ENCODE peak calls at places on chromosomes 2 and 18, in four cellular contexts. I is GM12878, W is K562, C is HepG2. Z is an unnamed sample.

GRCh38 chr2:67565761-67566160 is 168.6 kb downstream of the ETAA1 start:
- DNase-seq in I (no peak), W (no peak), C (no peak), Z (no peak)

GRCh38 chr18:26489881-26490280 is 58.5 kb downstream of the KCTD1 start:
- DNase-seq in I (no peak), W (no peak), C (no peak), Z (no peak)

GRCh38 chr2:42809876-42810125 is 17.4 kb upstream of the HAAO start:
- DNase-seq in I (no peak), W (peak), C (peak), Z (peak)

GRCh38 chr2:241890524-241891235 is 21.2 kb downstream of the RTP5 start:
- DNase-seq in I (no peak), W (no peak), C (no peak), Z (no peak)

GRCh38 chr2:46705663-46706062 is 209.9 kb downstream of the MCFD2 start:
- DNase-seq in I (no peak), W (no peak), C (no peak), Z (no peak)

GRCh38 chr2:201228271-201228911 is 31.9 kb upstream of the CASP8 start:
- DNase-seq in I (no peak), W (no peak), C (no peak), Z (no peak)

GRCh38 chr2:67825476-67825875 is 237.3 kb downstream of the C1D start:
- DNase-seq in I (no peak), W (no peak), C (no peak), Z (no peak)

GRCh38 chr2:84290537-84290936 is 168.5 kb downstream of the SUCLG1 start:
- DNase-seq in I (no peak), W (peak), C (no peak), Z (no peak)

GRCh38 chr2:12604248-12604801 is 112.4 kb upstream of the TRIB2 start:
- DNase-seq in I (no peak), W (peak), C (no peak), Z (no peak)

GRCh38 chr18:43017622-43018021 is 97.9 kb downstream of the RIT2 start:
- DNase-seq in I (no peak), W (no peak), C (no peak), Z (no peak)

GRCh38 chr18:23810396-23810795 is 121.1 kb downstream of the LAMA3 start:
- DNase-seq in I (no peak), W (no peak), C (no peak), Z (no peak)

GRCh38 chr18:41347057-41347456 is 608.0 kb upstream of the PIK3C3 start:
- DNase-seq in I (no peak), W (no peak), C (no peak), Z (no peak)

DNA sequence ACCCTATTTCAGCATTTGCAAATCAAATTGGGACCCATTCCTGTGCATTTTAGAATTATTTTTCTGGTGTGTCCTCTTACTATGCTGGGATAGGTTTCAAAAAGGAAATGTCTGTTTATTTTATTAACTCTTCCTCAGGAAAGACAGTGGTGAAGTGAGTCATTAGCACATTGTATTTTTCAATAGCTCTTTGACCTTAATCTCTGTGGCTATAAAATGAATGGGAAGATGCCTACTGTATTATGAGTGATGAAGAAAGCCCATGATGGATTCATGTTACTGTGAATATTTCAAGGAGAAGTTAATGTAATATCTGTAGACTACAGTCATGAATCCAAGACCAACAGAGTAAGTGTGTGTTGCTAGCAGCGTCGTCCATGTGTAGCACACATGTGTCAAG is 240.0 kb upstream of the RASGRP3 start:
- DNase-seq in I (no peak), W (no peak), C (no peak), Z (no peak)
- TF ChIP-seq SRF in I (no peak), W (no peak), C (no peak), Z (no peak)

GRCh38 chr18:34848695-34849094 is 138.6 kb downstream of the DTNA start:
- DNase-seq in I (no peak), W (no peak), C (no peak), Z (no peak)
- TF ChIP-seq ZBTB33 in I (no peak), W (no peak), C (no peak), Z (no peak)

GRCh38 chr2:58427572-58428285 is 186.6 kb upstream of the FANCL start:
- DNase-seq in I (no peak), W (no peak), C (peak), Z (no peak)
- TF ChIP-seq SRF in I (no peak), W (no peak), C (no peak), Z (no peak)

DNA sequence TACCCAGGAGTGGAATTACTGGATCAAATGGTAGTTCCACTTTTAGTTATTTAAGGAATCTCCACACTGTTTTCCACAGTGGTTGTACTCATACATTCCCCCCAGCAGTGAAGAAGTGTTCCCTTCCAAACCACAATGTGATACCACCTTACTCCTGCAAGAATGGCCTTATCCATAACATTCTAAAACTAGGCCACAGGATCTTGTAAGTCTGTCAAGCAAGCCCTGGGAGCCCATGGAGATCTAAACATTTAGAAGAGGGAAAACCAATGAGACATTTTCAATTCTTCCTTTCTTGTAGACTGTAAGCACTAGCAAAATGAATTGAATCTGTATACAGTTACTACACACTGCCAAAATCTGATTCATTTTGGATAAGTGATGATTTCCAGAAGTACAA is 149.1 kb downstream of the SLC8A1 start:
- DNase-seq in I (no peak), W (no peak), C (no peak), Z (no peak)
- TF ChIP-seq ZBTB33 in I (no peak), W (no peak), C (no peak), Z (no peak)

GRCh38 chr2:197217561-197217960 is 93.0 kb downstream of the ANKRD44 start:
- DNase-seq in I (no peak), W (no peak), C (no peak), Z (no peak)

GRCh38 chr2:197219636-197220035 is 90.9 kb downstream of the ANKRD44 start:
- DNase-seq in I (no peak), W (no peak), C (no peak), Z (no peak)

GRCh38 chr2:197223455-197223854 is 87.1 kb downstream of the ANKRD44 start:
- DNase-seq in I (no peak), W (no peak), C (no peak), Z (no peak)
- TF ChIP-seq SRF in I (no peak), W (no peak), C (no peak), Z (no peak)

DNA sequence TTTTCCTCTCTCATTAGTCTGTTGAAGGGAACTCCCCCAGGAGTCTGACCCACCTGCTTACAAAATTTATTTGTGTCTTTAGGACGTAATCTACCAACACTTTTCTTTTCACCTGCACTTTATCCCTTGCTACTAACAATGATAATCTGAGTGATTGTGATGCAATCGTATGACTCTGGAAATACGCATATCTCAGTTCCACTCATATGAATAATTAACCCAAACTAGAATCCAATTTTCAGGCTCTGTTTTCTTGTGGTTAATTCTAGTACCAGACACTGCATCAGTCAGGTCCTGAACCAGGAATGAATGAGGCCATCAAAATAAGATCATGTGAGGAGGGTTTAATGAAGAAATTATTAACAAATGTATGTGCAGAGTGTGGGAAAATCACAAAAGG is 158.4 kb upstream of the SRD5A2 start:
- DNase-seq in I (no peak), W (no peak), C (no peak), Z (no peak)
- TF ChIP-seq ZBTB33 in I (no peak), W (no peak), C (no peak), Z (no peak)

DNA sequence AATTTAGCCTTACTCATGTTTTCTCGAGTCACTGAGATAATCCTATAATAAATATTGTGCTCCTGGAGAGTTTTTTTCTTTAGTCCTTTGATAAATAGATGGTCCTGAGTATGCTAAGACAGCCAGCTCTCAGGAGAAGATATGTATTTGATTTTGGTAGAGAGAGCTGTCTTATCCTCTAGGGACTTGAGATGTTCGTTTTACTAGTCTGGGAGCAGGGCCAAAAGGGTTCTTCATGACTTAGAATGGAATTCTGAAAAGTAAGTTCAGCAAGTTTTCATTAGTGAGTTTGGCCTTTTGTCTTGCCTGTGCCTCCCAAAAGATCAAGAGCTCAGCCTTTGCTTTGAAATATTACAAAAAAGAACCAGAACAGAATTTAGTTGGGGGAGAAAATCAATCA is 246.7 kb downstream of the BABAM2 start:
- DNase-seq in I (no peak), W (no peak), C (no peak), Z (no peak)
- TF ChIP-seq SRF in I (no peak), W (no peak), C (no peak), Z (no peak)

DNA sequence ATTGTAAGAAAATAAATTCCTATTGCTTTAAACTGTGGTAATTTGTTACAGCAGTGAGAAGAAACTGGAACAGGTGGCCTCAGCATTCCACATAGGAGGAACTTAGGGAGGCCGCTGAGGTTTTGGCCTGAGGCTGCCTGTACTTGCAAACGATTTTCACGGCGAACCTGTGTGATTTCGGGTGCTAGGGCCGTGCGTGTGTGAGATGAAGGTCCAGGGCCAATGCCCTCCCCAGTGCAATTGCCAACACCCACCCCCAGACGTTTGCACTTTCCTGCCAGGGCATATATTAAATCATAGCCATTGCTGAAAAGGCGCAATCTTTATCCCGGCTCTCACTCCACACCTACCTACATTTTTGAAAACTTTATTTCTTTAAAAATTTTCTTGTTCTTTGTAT is 79.9 kb downstream of the ASB1 start:
- DNase-seq in I (no peak), W (no peak), C (no peak), Z (no peak)
- TF ChIP-seq ZBTB33 in I (no peak), W (no peak), C (no peak), Z (no peak)

GRCh38 chr2:47724221-47724981 is 58.5 kb upstream of the MSH6 start:
- DNase-seq in I (peak), W (no peak), C (no peak), Z (no peak)
- TF ChIP-seq SRF in I (no peak), W (no peak), C (no peak), Z (no peak)

GRCh38 chr2:112923967-112924338 is 13.0 kb downstream of the IL37 start:
- DNase-seq in I (no peak), W (no peak), C (no peak), Z (no peak)

GRCh38 chr2:112926707-112927106 is 15.7 kb downstream of the IL37 start:
- DNase-seq in I (no peak), W (no peak), C (no peak), Z (no peak)

GRCh38 chr2:112924348-112924747 is 13.4 kb downstream of the IL37 start:
- DNase-seq in I (no peak), W (no peak), C (no peak), Z (no peak)

GRCh38 chr2:112923237-112923966 is 12.4 kb downstream of the IL37 start:
- DNase-seq in I (no peak), W (peak), C (no peak), Z (no peak)

DNA sequence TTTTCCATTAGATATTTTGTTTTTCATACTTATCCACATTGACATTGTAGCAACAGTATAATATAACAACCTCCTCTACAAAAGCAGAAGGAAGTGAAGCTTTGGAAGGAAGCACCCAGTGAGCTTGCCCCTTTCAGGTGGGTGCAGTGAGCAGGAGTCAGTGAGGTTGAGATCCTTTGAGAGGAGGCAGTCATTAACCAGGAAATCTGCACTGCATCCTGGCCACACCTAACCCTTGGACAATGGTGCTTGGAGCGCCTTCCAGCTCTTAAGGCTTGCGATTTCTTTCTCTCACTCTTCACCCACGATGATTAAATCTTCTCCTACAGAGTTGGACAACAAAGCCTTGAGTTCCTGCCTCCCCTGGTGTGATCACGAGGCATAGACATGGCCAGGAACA is 13.9 kb downstream of the IL37 start:
- DNase-seq in I (no peak), W (no peak), C (no peak), Z (no peak)
- TF ChIP-seq ZBTB33 in I (no peak), W (no peak), C (no peak), Z (no peak)